ENCODE peak calls at places on chromosomes 5 and 9, in seven cellular contexts. F is GM23338, X is PC-3, K is neural progenitor cell, U is GM23248, Z is HCT116, V is hepatocyte. A is an unnamed sample.

GRCh38 chr9:118318770-118319443 is 614.7 kb downstream of the TLR4 start:
- DNase-seq in V (no peak), K (no peak), U (no peak), Z (no peak), X (peak), F (no peak), A (no peak)

GRCh38 chr5:1698589-1699316 is 100.9 kb downstream of the MRPL36 start:
- DNase-seq in K (no peak), V (no peak), U (no peak), X (no peak), F (no peak), Z (no peak), A (no peak)

GRCh38 chr9:112844771-112845542 is 45.7 kb downstream of the SLC46A2 start:
- DNase-seq in F (peak), U (peak), Z (peak), K (peak), V (peak), X (peak), A (peak)

GRCh38 chr5:142316051-142316450 is 8.8 kb downstream of the SPRY4 start:
- DNase-seq in V (peak), Z (no peak), F (no peak), X (no peak), U (peak), K (no peak), A (peak)

GRCh38 chr9:129270205-129270604 is 92.1 kb upstream of the IER5L start:
- DNase-seq in X (no peak), F (no peak), V (no peak), Z (no peak), K (no peak), U (no peak), A (peak)

GRCh38 chr9:128081052-128081451 is 13.0 kb downstream of the SLC25A25 start:
- DNase-seq in K (peak), F (no peak), V (peak), X (no peak), Z (no peak), U (peak), A (peak)

GRCh38 chr9:136532799-136533774 is 12.8 kb downstream of the NOTCH1 start:
- DNase-seq in F (no peak), Z (no peak), K (no peak), V (no peak), U (no peak), X (no peak), A (no peak)

GRCh38 chr5:43305948-43306563 is 7.2 kb downstream of the HMGCS1 start:
- DNase-seq in U (peak), X (peak), V (peak), K (peak), F (peak), Z (peak), A (peak)

GRCh38 chr9:105299190-105299854 is 54.9 kb downstream of the SLC44A1 start:
- DNase-seq in X (peak), U (peak), V (peak), F (no peak), Z (no peak), K (no peak), A (no peak)

GRCh38 chr5:150409638-150410523 is 2.8 kb downstream of the CD74 start:
- DNase-seq in K (peak), F (peak), Z (peak), V (peak), X (peak), U (peak), A (peak)

GRCh38 chr5:57559110-57559635 is 76.6 kb upstream of the ACTBL2 start:
- DNase-seq in F (no peak), X (peak), Z (no peak), U (peak), V (no peak), K (no peak), A (no peak)

GRCh38 chr9:14155237-14155636 is 158.7 kb downstream of the NFIB start:
- DNase-seq in V (no peak), F (no peak), U (no peak), Z (no peak), K (no peak), X (no peak), A (no peak)

GRCh38 chr9:19271081-19271480 is 40.6 kb downstream of the DENND4C start:
- DNase-seq in U (no peak), K (no peak), F (no peak), Z (no peak), X (no peak), V (no peak), A (no peak)

GRCh38 chr9:123063172-123063508 is 29.7 kb downstream of the GPR21 start:
- DNase-seq in V (no peak), F (no peak), U (peak), X (no peak), K (no peak), Z (no peak), A (no peak)

GRCh38 chr9:75906531-75906930 is 16.1 kb downstream of the PCSK5 start:
- DNase-seq in X (no peak), V (no peak), F (peak), K (no peak), U (no peak), Z (no peak), A (no peak)

GRCh38 chr5:92885950-92886349 is 695.1 kb downstream of the NR2F1-AS1 start:
- DNase-seq in Z (no peak), U (no peak), F (peak), X (no peak), V (no peak), K (peak), A (peak)

GRCh38 chr5:90287031-90287430 is 122.5 kb downstream of the CETN3 start:
- DNase-seq in K (no peak), V (no peak), Z (no peak), F (no peak), U (no peak), X (peak), A (no peak)

GRCh38 chr5:7047862-7048261 is 334.6 kb downstream of the TENT4A start:
- DNase-seq in Z (no peak), K (no peak), F (no peak), V (peak), U (no peak), X (no peak), A (no peak)

GRCh38 chr5:97297063-97297715 is 114.1 kb upstream of the RIOK2 start:
- DNase-seq in X (peak), V (peak), Z (peak), U (peak), F (peak), K (peak), A (peak)

GRCh38 chr9:130933114-130934046 is 5.7 kb downstream of the FIBCD1 start:
- DNase-seq in U (peak), F (peak), Z (no peak), K (no peak), X (peak), V (peak), A (no peak)

GRCh38 chr9:77019010-77019809 is at the start of gene FOXB2:
- DNase-seq in V (no peak), X (no peak), K (peak), Z (no peak), F (peak), U (no peak), A (no peak)

GRCh38 chr9:77016526-77017504 is 2.6 kb upstream of the FOXB2 start:
- DNase-seq in K (peak), V (no peak), F (peak), Z (no peak), U (no peak), X (no peak), A (no peak)

GRCh38 chr9:77018058-77019009 is 1.1 kb upstream of the FOXB2 start:
- DNase-seq in K (peak), U (peak), Z (no peak), X (no peak), F (peak), V (no peak), A (no peak)

GRCh38 chr9:77016111-77016525 is 3.3 kb upstream of the FOXB2 start:
- DNase-seq in X (no peak), U (no peak), F (peak), V (no peak), Z (no peak), K (peak), A (no peak)

GRCh38 chr9:77017505-77017894 is 2.0 kb upstream of the FOXB2 start:
- DNase-seq in Z (no peak), U (no peak), V (no peak), K (no peak), F (no peak), X (no peak), A (no peak)
- TF ChIP-seq EZH2 in Z (no peak), U (no peak), V (no peak), K (no peak), F (no peak), X (no peak), A (no peak)

GRCh38 chr9:98563212-98563907 is 145.4 kb downstream of the GABBR2 start:
- DNase-seq in V (no peak), Z (no peak), K (no peak), F (no peak), U (no peak), X (no peak), A (no peak)
- TF ChIP-seq EZH2phosphoT487 in V (no peak), Z (no peak), K (no peak), F (no peak), U (no peak), X (no peak), A (no peak)

GRCh38 chr9:99822596-99823391 is 1.1 kb downstream of the NR4A3 start:
- DNase-seq in U (peak), F (peak), Z (no peak), V (peak), X (peak), K (peak), A (peak)

GRCh38 chr9:99825158-99826046 is 3.7 kb downstream of the NR4A3 start:
- DNase-seq in V (no peak), F (peak), Z (no peak), K (peak), X (no peak), U (no peak), A (no peak)

GRCh38 chr9:99822096-99822595 is 461 bp downstream of the NR4A3 start:
- DNase-seq in V (no peak), F (no peak), U (peak), X (no peak), K (no peak), Z (no peak), A (peak)

GRCh38 chr9:99824378-99825157 is 2.9 kb downstream of the NR4A3 start:
- DNase-seq in X (no peak), U (peak), K (peak), F (peak), Z (no peak), V (peak), A (peak)

GRCh38 chr9:99823392-99824377 is 2.0 kb downstream of the NR4A3 start:
- DNase-seq in U (peak), Z (no peak), V (peak), K (peak), X (peak), F (peak), A (peak)
- TF ChIP-seq EZH2 in U (no peak), Z (no peak), V (peak), K (peak), X (no peak), F (peak), A (no peak)

GRCh38 chr5:131163315-131164119 is 1.5 kb downstream of the HINT1 start:
- DNase-seq in X (peak), V (peak), Z (no peak), K (peak), U (peak), F (no peak), A (peak)
- TF ChIP-seq EZH2phosphoT487 in X (no peak), V (no peak), Z (no peak), K (no peak), U (no peak), F (no peak), A (no peak)

GRCh38 chr9:133533878-133534277 is 626 bp upstream of the ADAMTSL2 start:
- DNase-seq in X (no peak), K (no peak), V (no peak), U (peak), F (no peak), Z (no peak), A (no peak)

GRCh38 chr9:133536080-133536479 is 1.6 kb downstream of the ADAMTSL2 start:
- DNase-seq in X (no peak), U (no peak), K (no peak), V (no peak), F (no peak), Z (no peak), A (no peak)

GRCh38 chr9:133532937-133533668 is 1.4 kb upstream of the ADAMTSL2 start:
- DNase-seq in V (peak), F (peak), K (peak), Z (peak), X (peak), U (peak), A (peak)

GRCh38 chr9:133535285-133535877 is 877 bp downstream of the ADAMTSL2 start:
- DNase-seq in U (no peak), V (no peak), F (no peak), Z (no peak), K (no peak), X (no peak), A (no peak)

DNA sequence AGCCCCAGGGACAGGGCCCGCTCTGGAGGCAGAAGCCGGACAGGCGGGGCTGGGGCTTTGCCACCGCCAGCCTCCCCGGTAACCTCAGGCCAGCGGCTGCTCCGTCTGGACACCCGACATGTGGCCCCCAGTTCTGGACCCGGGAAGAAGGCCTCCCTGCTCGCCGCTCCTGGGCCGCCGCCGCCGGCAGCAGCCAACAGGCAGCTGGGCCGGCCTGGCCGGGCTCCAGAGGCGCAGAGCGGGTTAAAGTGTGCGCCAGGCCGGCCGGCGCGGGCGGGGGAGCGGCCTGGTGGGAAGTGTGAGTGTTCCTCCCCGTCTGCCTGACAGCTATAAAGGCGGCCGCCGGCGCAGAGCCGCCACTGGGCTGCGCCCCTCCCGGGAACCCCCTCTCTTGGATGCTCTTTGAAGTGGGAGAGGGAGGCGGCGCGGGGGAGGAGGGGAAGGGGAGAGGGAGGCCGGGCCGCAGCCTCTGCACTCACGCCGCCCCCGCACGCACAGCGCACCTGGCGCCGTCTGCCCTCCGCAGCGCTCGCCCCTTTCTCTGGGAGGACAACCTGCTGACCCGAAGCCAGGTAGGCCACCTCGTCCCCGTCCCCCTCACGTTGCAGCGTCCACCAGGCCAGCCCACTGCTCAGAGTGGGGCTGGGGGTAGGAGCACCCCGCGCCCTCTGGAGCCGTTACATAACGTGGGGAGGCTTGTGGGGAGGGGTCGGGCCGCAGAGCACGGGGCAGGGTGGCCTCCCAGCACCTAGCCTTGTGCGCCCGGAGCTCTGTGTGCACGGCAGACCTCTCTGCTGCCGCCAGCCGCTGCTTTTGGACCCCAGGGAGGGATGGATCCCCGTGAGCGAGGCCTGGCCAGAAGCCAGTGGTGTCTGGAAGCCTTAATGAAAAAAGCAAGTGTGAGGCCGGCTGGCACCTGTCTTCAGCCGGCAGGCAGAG is at the start of gene ADAMTSL2:
- DNase-seq in F (peak), V (peak), Z (no peak), X (no peak), U (peak), K (peak), A (no peak)
- TF ChIP-seq EZH2 in F (no peak), V (no peak), Z (no peak), X (no peak), U (no peak), K (peak), A (no peak)

DNA sequence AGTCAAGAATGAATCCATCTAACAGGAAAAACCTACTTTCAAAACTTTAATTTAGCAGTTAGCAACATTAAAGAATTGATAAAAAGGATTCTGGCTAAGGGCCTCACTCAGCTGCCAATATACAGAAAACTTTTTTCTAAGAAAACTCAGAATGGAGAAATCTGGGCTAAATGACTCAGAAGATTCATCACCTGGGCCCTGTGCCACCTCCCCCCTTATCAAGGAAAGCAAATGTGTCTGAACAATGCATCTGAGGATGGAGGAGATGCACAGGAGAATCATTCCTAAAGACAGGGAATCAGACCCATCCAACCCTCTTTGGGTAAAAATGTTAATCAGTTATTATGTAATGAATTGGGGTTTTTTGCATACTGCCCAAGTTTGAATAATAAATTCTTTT is 592.0 kb upstream of the DMAC1 start:
- DNase-seq in F (no peak), K (no peak), V (no peak), Z (no peak), U (no peak), X (no peak), A (no peak)
- TF ChIP-seq EZH2phosphoT487 in F (no peak), K (no peak), V (no peak), Z (no peak), U (no peak), X (no peak), A (no peak)

GRCh38 chr9:32590476-32590875 is 17.5 kb upstream of the NDUFB6 start:
- DNase-seq in U (no peak), F (no peak), K (no peak), X (no peak), V (no peak), Z (no peak), A (no peak)
- TF ChIP-seq EZH2 in U (no peak), F (no peak), K (no peak), X (no peak), V (no peak), Z (no peak), A (no peak)

DNA sequence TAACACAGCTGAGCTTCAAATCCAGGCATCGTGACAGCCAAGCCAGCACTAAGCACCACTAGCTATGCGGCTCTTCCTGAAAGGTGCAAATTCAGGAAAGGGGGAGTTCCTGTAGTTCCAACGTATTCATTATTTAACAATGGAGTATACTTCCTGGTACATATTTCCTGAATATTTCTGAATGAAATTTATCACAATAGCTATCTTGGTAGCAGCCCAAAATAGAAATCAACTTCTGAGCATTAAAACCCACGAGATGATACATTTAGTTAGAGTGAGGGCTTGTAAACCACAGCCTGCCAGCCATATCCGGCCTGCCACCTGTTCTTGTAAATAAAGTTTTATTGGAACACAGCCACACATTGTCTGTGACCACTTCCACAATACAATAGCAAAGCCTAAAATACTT is 109.7 kb upstream of the RETREG1 start:
- DNase-seq in Z (no peak), X (peak), U (no peak), F (no peak), K (no peak), V (no peak), A (peak)
- TF ChIP-seq EZH2phosphoT487 in Z (no peak), X (no peak), U (no peak), F (no peak), K (no peak), V (no peak), A (no peak)

A was measured in MM.1S.